ENCODE peak calls at places on chromosomes 2 and 18, in seven cellular contexts. O is SK-N-SH; M is Peyer's patch; X is stimulated activated CD4-positive, alpha-beta T cell treated with anti-CD3 and anti-CD28 coated beads, Interleukin-1b, Interleukin-23, amount 100 ng/mL, for 48 hours; I is tibial artery; R is non-pigmented ciliary epithelial cell; V is ascending aorta. L is an unnamed sample.

GRCh38 chr18:47594063-47594462 is 336.4 kb downstream of the SMAD2 start:
- DNase-seq in O (peak; percentile 51), M (no peak), X (no peak), I (no peak), R (no peak), V (no peak), L (peak; percentile 42)

GRCh38 chr2:1886405-1886992 is 142.2 kb upstream of the PXDN start:
- DNase-seq in O (peak; percentile 83), M (peak; percentile 63), X (peak; percentile 34), I (peak; percentile 54), R (peak; percentile 41), V (no peak), L (no peak)

GRCh38 chr18:40006553-40007073 is 1948.4 kb upstream of the PIK3C3 start:
- DNase-seq in O (no peak), M (no peak), X (no peak), I (no peak), R (no peak), V (no peak), L (no peak)

GRCh38 chr2:229335877-229336346 is 64.8 kb upstream of the PID1 start:
- DNase-seq in O (peak; percentile 71), M (no peak), X (no peak), I (no peak), R (no peak), V (no peak), L (peak; percentile 56)

GRCh38 chr2:151228847-151229497 is 32.7 kb downstream of the RBM43 start:
- DNase-seq in O (no peak), M (no peak), X (no peak), I (no peak), R (no peak), V (no peak), L (peak; percentile 47)

GRCh38 chr2:101253713-101254085 is 1.0 kb downstream of the CNOT11 start:
- DNase-seq in O (no peak), M (no peak), X (no peak), I (no peak), R (no peak), V (no peak), L (no peak)

GRCh38 chr2:73054980-73055379 is 16.5 kb downstream of the SFXN5 start:
- DNase-seq in O (no peak), M (peak; percentile 26), X (no peak), I (no peak), R (no peak), V (peak; percentile 18), L (no peak)

GRCh38 chr2:128196026-128196822 is 105.2 kb downstream of the UGGT1 start:
- DNase-seq in O (no peak), M (peak; percentile 57), X (peak; percentile 13), I (no peak), R (no peak), V (no peak), L (peak; percentile 60)

GRCh38 chr2:181073896-181074295 is 93.5 kb downstream of the UBE2E3 start:
- DNase-seq in O (no peak), M (no peak), X (no peak), I (no peak), R (peak; percentile 51), V (no peak), L (no peak)

GRCh38 chr18:9321017-9321452 is 13.5 kb upstream of the TWSG1 start:
- DNase-seq in O (no peak), M (no peak), X (no peak), I (no peak), R (no peak), V (no peak), L (no peak)

GRCh38 chr2:102606353-102606752 is 13.0 kb upstream of the SLC9A2 start:
- DNase-seq in O (no peak), M (no peak), X (no peak), I (no peak), R (no peak), V (no peak), L (no peak)

GRCh38 chr2:1653956-1654695 is 90.2 kb downstream of the PXDN start:
- DNase-seq in O (no peak), M (no peak), X (no peak), I (no peak), R (peak; percentile 72), V (peak; percentile 79), L (no peak)

GRCh38 chr2:8319219-8319618 is 362.6 kb upstream of the ID2 start:
- DNase-seq in O (no peak), M (no peak), X (no peak), I (no peak), R (no peak), V (no peak), L (no peak)

GRCh38 chr2:239765076-239765845 is 259.9 kb downstream of the NDUFA10 start:
- DNase-seq in O (no peak), M (no peak), X (no peak), I (no peak), R (no peak), V (no peak), L (no peak)

GRCh38 chr2:194896871-194897270 is 760.2 kb upstream of the SLC39A10 start:
- DNase-seq in O (no peak), M (no peak), X (no peak), I (no peak), R (no peak), V (no peak), L (no peak)

GRCh38 chr18:51490860-51491259 is 293.4 kb upstream of the MEX3C start:
- DNase-seq in O (no peak), M (no peak), X (no peak), I (no peak), R (no peak), V (no peak), L (no peak)

L was measured in NCI-H345.